ENCODE peak calls at places on chromosomes 7 and 10, in six cellular contexts. T is prostate gland, A is stomach, O is spleen, F is esophagus muscularis mucosa, C is breast epithelium. B is an unnamed sample.
A peak's percentile ranks its signal among the peaks of the same experiment; 100 is the strongest.

GRCh38 chr10:1672001-1672781 is 65.1 kb downstream of the ADARB2 start:
- DNase-seq in T (no peak), A (no peak), O (peak; percentile 68), F (no peak), C (no peak), B (no peak)

GRCh38 chr7:137360087-137360679 is 16.6 kb upstream of the PTN start:
- DNase-seq in T (no peak), A (no peak), O (no peak), F (no peak), C (no peak), B (no peak)

GRCh38 chr10:62093863-62094291 is 174.8 kb downstream of the RTKN2 start:
- DNase-seq in T (no peak), A (no peak), O (no peak), F (no peak), C (no peak), B (no peak)

GRCh38 chr7:91280180-91280579 is 15.9 kb downstream of the FZD1 start:
- DNase-seq in T (no peak), A (no peak), O (no peak), F (no peak), C (no peak), B (no peak)

GRCh38 chr7:83987764-83988163 is 206.8 kb downstream of the SEMA3A start:
- DNase-seq in T (no peak), A (no peak), O (no peak), F (no peak), C (no peak), B (no peak)

GRCh38 chr7:138699661-138700060 is 1.5 kb downstream of the SVOPL start:
- DNase-seq in T (no peak), A (no peak), O (no peak), F (no peak), C (no peak), B (no peak)

GRCh38 chr7:27171636-27172387 is 2.3 kb downstream of the HOXA10 start:
- DNase-seq in T (no peak), A (no peak), O (peak; percentile 54), F (no peak), C (peak; percentile 38), B (no peak)

GRCh38 chr10:93336678-93337077 is 145.5 kb downstream of the MYOF start:
- DNase-seq in T (no peak), A (no peak), O (no peak), F (no peak), C (no peak), B (no peak)

GRCh38 chr7:151231964-151232271 is 365 bp upstream of the CHPF2 start:
- DNase-seq in T (no peak), A (no peak), O (no peak), F (no peak), C (no peak), B (no peak)

GRCh38 chr7:55073051-55073511 is 54.3 kb downstream of the EGFR start:
- DNase-seq in T (no peak), A (no peak), O (no peak), F (no peak), C (no peak), B (no peak)

GRCh38 chr10:46294641-46295230 is 7.9 kb downstream of the ANTXRL start:
- DNase-seq in T (no peak), A (peak; percentile 20), O (peak; percentile 65), F (no peak), C (no peak), B (no peak)

GRCh38 chr7:10793995-10794780 is 179.5 kb upstream of the PHF14 start:
- DNase-seq in T (no peak), A (no peak), O (no peak), F (no peak), C (no peak), B (no peak)

GRCh38 chr7:112866424-112866823 is 76.2 kb upstream of the TMEM168 start:
- DNase-seq in T (no peak), A (no peak), O (no peak), F (no peak), C (no peak), B (peak; percentile 13)

GRCh38 chr7:40436761-40437160 is 302.0 kb downstream of the SUGCT start:
- DNase-seq in T (no peak), A (no peak), O (no peak), F (no peak), C (no peak), B (no peak)

GRCh38 chr7:83798489-83798888 is 149.6 kb upstream of the SEMA3E start:
- DNase-seq in T (no peak), A (no peak), O (no peak), F (no peak), C (no peak), B (no peak)

GRCh38 chr10:4519691-4520402 is 306.2 kb upstream of the AKR1E2 start:
- DNase-seq in T (no peak), A (no peak), O (no peak), F (no peak), C (no peak), B (no peak)

GRCh38 chr10:112383325-112383724 is 9.4 kb downstream of the ACSL5 start:
- DNase-seq in T (no peak), A (peak; percentile 70), O (no peak), F (no peak), C (no peak), B (no peak)

GRCh38 chr10:79293841-79294705 is 53.2 kb upstream of the PPIF start:
- DNase-seq in T (no peak), A (no peak), O (peak; percentile 89), F (no peak), C (no peak), B (no peak)

DNA sequence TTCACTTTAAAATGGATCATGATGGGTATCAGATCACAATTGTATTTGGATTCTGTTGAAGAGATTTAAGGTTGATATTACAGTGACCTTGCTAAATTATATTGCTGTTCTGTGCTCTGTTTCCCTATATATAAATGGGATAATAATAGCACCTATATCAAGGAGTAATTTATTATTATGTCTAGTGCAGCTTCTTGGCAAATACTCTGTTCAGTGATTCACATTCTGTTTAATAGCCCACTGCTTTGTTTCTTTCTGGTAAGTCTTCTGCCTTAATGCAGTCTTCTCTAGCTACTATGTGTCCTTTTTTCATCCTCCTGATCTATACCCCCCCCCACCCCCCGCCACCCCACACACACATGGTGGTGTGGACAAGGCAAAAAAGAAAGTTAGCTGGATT is 36.3 kb downstream of the BMPR1A start:
- DNase-seq in T (no peak), A (no peak), O (no peak), F (no peak), C (no peak), B (no peak)
- TF ChIP-seq POLR2AphosphoS5 in T (no peak), A (no peak), O (no peak), F (no peak), C (no peak), B (no peak)

GRCh38 chr10:14602807-14603538 is 171.7 kb downstream of the FAM107B start:
- DNase-seq in T (no peak), A (no peak), O (no peak), F (no peak), C (no peak), B (no peak)

GRCh38 chr10:14603539-14604102 is 171.1 kb downstream of the FAM107B start:
- DNase-seq in T (no peak), A (no peak), O (peak; percentile 87), F (no peak), C (no peak), B (no peak)

GRCh38 chr10:14605231-14605925 is 169.3 kb downstream of the FAM107B start:
- DNase-seq in T (no peak), A (no peak), O (no peak), F (peak; percentile 45), C (no peak), B (no peak)

GRCh38 chr10:14606633-14607032 is 168.1 kb downstream of the FAM107B start:
- DNase-seq in T (no peak), A (no peak), O (no peak), F (no peak), C (no peak), B (no peak)

GRCh38 chr10:14604181-14605142 is 170.2 kb downstream of the FAM107B start:
- DNase-seq in T (peak; percentile 82), A (peak; percentile 86), O (peak; percentile 95), F (peak; percentile 95), C (peak; percentile 79), B (no peak)
- TF ChIP-seq POLR2A in T (peak; percentile 73), A (no peak), O (peak; percentile 67), F (no peak), C (no peak), B (peak; percentile 81)

DNA sequence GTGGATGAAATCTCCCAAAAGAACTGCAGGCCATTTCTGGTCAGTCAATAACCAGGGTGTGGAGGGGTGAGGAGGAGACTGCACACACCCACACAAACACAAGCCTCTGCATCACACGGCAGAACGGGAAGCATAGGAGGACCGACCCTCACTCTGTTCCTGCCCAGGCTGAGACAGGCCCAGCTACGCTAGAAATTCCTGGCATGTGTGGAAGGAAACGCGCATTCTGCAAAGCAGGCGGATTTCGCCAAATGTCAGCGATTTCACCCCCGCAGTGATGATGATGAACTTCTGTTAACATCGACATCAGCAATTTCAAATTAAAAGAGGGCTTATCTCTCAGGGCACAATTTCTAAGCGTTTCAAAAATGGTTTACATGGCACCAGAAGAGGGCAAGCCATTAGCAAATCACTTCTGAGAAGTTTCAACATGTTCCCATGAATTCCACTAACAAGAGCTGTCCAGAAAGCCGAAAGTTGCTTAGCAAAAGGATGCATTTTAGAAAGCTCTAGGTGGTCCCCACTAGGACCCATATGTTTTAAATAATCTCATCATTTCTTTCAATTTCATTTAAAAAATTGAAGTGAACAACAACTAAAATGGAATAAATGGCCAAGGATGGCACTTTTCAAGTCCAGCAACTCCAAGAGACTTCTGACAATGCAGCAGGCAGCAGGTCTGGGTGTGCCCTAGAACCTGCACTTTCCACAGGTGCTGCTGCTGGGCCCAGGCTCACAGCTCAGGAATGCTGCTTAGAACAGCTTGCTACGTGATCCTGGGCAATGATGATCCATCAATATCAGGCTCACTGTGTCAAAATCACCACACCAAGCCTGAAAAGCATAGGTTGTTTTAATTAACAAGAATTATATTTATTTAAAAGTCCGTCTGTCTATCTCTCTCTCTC is 148.7 kb downstream of the TNS3 start:
- DNase-seq in T (no peak), A (no peak), O (no peak), F (no peak), C (no peak), B (no peak)
- TF ChIP-seq POLR2AphosphoS5 in T (no peak), A (peak; percentile 28), O (no peak), F (no peak), C (no peak), B (no peak)

GRCh38 chr10:22436893-22437619 is 91.8 kb downstream of the SPAG6 start:
- DNase-seq in T (peak; percentile 80), A (peak; percentile 91), O (peak; percentile 99), F (peak; percentile 97), C (peak; percentile 87), B (peak; percentile 57)
- TF ChIP-seq POLR2A in T (peak; percentile 47), A (peak; percentile 60), O (peak; percentile 96), F (peak; percentile 26), C (peak; percentile 81), B (peak; percentile 98)